ENCODE peak calls at places on chromosomes 16 and 17, in five cellular contexts. Q is fibroblast of the conjunctiva; K is activated T-cell treated with anti-CD3 and anti-CD28 coated beads, Interleukin-2, amount 50 U/mL, for 72 hours; M is activated T-helper 1 cell treated with anti-CD3 and anti-CD28 coated beads, Interleukin-2, amount 50 U/mL, for 16 hours; A is prostate gland. G is an unnamed sample.

GRCh38 chr17:17527534-17527933 is 31.3 kb upstream of the RASD1 start:
- DNase-seq in Q (no peak), K (no peak), M (no peak), A (no peak), G (no peak)

GRCh38 chr17:71085238-71086033 is 916.1 kb downstream of the KCNJ2 start:
- DNase-seq in Q (no peak), K (peak; percentile 1), M (no peak), A (no peak), G (no peak)

GRCh38 chr17:17883801-17884200 is 47.0 kb upstream of the SREBF1 start:
- DNase-seq in Q (no peak), K (no peak), M (no peak), A (no peak), G (no peak)

GRCh38 chr17:46039592-46040186 is 40.6 kb downstream of the STH start:
- DNase-seq in Q (no peak), K (no peak), M (no peak), A (peak; percentile 55), G (no peak)

GRCh38 chr16:4900036-4900435 is 36.9 kb downstream of the PPL start:
- DNase-seq in Q (no peak), K (no peak), M (no peak), A (no peak), G (no peak)

GRCh38 chr17:40914456-40914855 is 23.0 kb downstream of the KRT23 start:
- DNase-seq in Q (no peak), K (no peak), M (no peak), A (no peak), G (no peak)

GRCh38 chr17:40541060-40541872 is 24.0 kb downstream of the CCR7 start:
- DNase-seq in Q (no peak), K (peak; percentile 74), M (peak; percentile 45), A (no peak), G (peak; percentile 66)

GRCh38 chr16:1494129-1494640 is 1.0 kb downstream of the TELO2 start:
- DNase-seq in Q (peak; percentile 67), K (no peak), M (no peak), A (peak; percentile 61), G (no peak)

GRCh38 chr17:77768475-77768874 is 190.0 kb upstream of the TNRC6C start:
- DNase-seq in Q (no peak), K (no peak), M (no peak), A (no peak), G (no peak)

GRCh38 chr17:41428591-41429326 is 4.4 kb upstream of the KRT37 start:
- DNase-seq in Q (no peak), K (no peak), M (no peak), A (no peak), G (no peak)

GRCh38 chr16:75305364-75306101 is 54.1 kb upstream of the BCAR1 start:
- DNase-seq in Q (peak; percentile 97), K (peak; percentile 72), M (no peak), A (peak; percentile 90), G (peak; percentile 72)

G was measured in breast epithelium.